ENCODE peak calls at places on chromosome 19, in five cellular contexts. P is GM12878, H is HepG2, S is K562, L is H1. B is an unnamed sample.
A peak's percentile ranks its signal among the peaks of the same experiment; 100 is the strongest.

GRCh38 chr19:10086032-10086903 is at the start of gene SHFL:
- DNase-seq in P (no peak), H (peak; percentile 40), S (peak; percentile 94), L (no peak), B (no peak)

GRCh38 chr19:3007975-3008374 is 21.1 kb downstream of the TLE2 start:
- DNase-seq in P (no peak), H (no peak), S (no peak), L (no peak), B (no peak)

GRCh38 chr19:38932425-38933179 is 1.9 kb downstream of the MRPS12 start:
- DNase-seq in P (no peak), H (peak; percentile 63), S (peak; percentile 32), L (no peak), B (peak; percentile 26)

GRCh38 chr19:38900816-38901215 is 1.0 kb downstream of the NFKBIB start:
- DNase-seq in P (no peak), H (no peak), S (no peak), L (no peak), B (no peak)

GRCh38 chr19:7652061-7652641 is 15.2 kb downstream of the STXBP2 start:
- DNase-seq in P (peak; percentile 48), H (peak; percentile 96), S (peak; percentile 79), L (peak; percentile 49), B (peak; percentile 74)

GRCh38 chr19:44749318-44749717 is 810 bp downstream of the BCL3 start:
- DNase-seq in P (no peak), H (no peak), S (no peak), L (no peak), B (no peak)

GRCh38 chr19:42149447-42150202 is 17.4 kb upstream of the POU2F2 start:
- DNase-seq in P (no peak), H (no peak), S (no peak), L (no peak), B (no peak)

GRCh38 chr19:7928741-7929701 is 3.1 kb upstream of the CTXN1 start:
- DNase-seq in P (no peak), H (peak; percentile 53), S (peak; percentile 72), L (no peak), B (no peak)

GRCh38 chr19:42079886-42080763 is 4.2 kb downstream of the ZNF574 start:
- DNase-seq in P (no peak), H (no peak), S (no peak), L (no peak), B (no peak)

GRCh38 chr19:46621191-46622117 is 3.4 kb downstream of the PTGIR start:
- DNase-seq in P (no peak), H (no peak), S (no peak), L (no peak), B (no peak)

GRCh38 chr19:3320853-3321252 is 45.5 kb upstream of the NFIC start:
- DNase-seq in P (no peak), H (no peak), S (peak; percentile 4), L (no peak), B (no peak)

GRCh38 chr19:52307275-52307674 is 10.3 kb downstream of the ZNF480 start:
- DNase-seq in P (no peak), H (no peak), S (no peak), L (no peak), B (peak; percentile 7)

GRCh38 chr19:6556480-6556879 is 25.7 kb downstream of the TNFSF9 start:
- DNase-seq in P (peak; percentile 71), H (no peak), S (no peak), L (no peak), B (no peak)

GRCh38 chr19:6728346-6728745 is 7.9 kb upstream of the C3 start:
- DNase-seq in P (no peak), H (no peak), S (no peak), L (no peak), B (no peak)

GRCh38 chr19:6103894-6104293 is 6.4 kb downstream of the RFX2 start:
- DNase-seq in P (no peak), H (no peak), S (no peak), L (no peak), B (no peak)

GRCh38 chr19:17001603-17002183 is 24.9 kb downstream of the CPAMD8 start:
- DNase-seq in P (no peak), H (no peak), S (peak; percentile 46), L (no peak), B (no peak)

GRCh38 chr19:15680478-15680877 is 7.6 kb downstream of the CYP4F12 start:
- DNase-seq in P (no peak), H (no peak), S (no peak), L (no peak), B (no peak)

GRCh38 chr19:15683411-15683810 is 10.5 kb downstream of the CYP4F12 start:
- DNase-seq in P (no peak), H (no peak), S (no peak), L (no peak), B (no peak)

GRCh38 chr19:15679089-15679488 is 6.2 kb downstream of the CYP4F12 start:
- DNase-seq in P (no peak), H (no peak), S (no peak), L (no peak), B (no peak)

GRCh38 chr19:15680923-15681322 is 8.0 kb downstream of the CYP4F12 start:
- DNase-seq in P (no peak), H (peak; percentile 79), S (no peak), L (no peak), B (no peak)

DNA sequence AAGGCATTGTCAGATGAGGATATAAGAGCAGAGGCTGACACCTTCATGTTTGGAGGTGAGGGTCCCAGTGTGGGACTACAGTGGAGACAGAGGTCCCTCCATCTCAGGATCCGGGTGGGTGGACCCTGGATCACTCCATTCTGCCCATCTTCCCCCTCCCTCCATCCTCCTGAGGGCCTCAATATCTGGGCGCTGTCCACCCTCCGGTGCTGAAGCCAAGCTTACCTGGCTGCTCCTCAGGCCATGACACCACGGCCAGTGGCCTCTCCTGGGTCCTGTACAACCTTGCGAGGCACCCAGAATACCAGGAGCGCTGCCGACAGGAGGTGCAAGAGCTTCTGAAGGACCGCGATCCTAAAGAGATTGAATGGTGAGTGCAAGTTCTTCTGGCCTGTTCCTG is 11.9 kb downstream of the CYP4F12 start:
- DNase-seq in P (no peak), H (no peak), S (peak; percentile 50), L (no peak), B (no peak)
- TF ChIP-seq CEBPB in P (no peak), H (no peak), S (no peak), L (no peak), B (no peak)

GRCh38 chr19:19492026-19492610 is 23.2 kb downstream of the TSSK6 start:
- DNase-seq in P (no peak), H (no peak), S (no peak), L (no peak), B (no peak)
- H3K79me2 ChIP-seq in P (peaks cover 9% of the 10 kb centered on the region), H (peaks cover 6% of the 10 kb centered on the region), S (peaks cover 70% of the 10 kb centered on the region), L (no peaks in the 10 kb centered on the region), B (peaks cover 89% of the 10 kb centered on the region)

GRCh38 chr19:1540353-1540925 is 16.6 kb downstream of the PLK5 start:
- DNase-seq in P (no peak), H (no peak), S (no peak), L (no peak), B (no peak)
- TF ChIP-seq RAD21 in P (no peak), H (no peak), S (no peak), L (no peak), B (no peak)

GRCh38 chr19:4521170-4521887 is 3.0 kb upstream of the PLIN4 start:
- DNase-seq in P (no peak), H (peak; percentile 60), S (no peak), L (no peak), B (no peak)

GRCh38 chr19:4519172-4519496 is 848 bp upstream of the PLIN4 start:
- DNase-seq in P (no peak), H (no peak), S (no peak), L (no peak), B (no peak)

GRCh38 chr19:4517451-4518057 is 732 bp downstream of the PLIN4 start:
- DNase-seq in P (no peak), H (no peak), S (no peak), L (no peak), B (no peak)

GRCh38 chr19:4518345-4519171 is at the start of gene PLIN4:
- DNase-seq in P (no peak), H (peak; percentile 66), S (no peak), L (no peak), B (no peak)

GRCh38 chr19:4519521-4520277 is 1.4 kb upstream of the PLIN4 start:
- DNase-seq in P (no peak), H (no peak), S (no peak), L (no peak), B (no peak)
- TF ChIP-seq CEBPB in P (no peak), H (no peak), S (no peak), L (no peak), B (no peak)

DNA sequence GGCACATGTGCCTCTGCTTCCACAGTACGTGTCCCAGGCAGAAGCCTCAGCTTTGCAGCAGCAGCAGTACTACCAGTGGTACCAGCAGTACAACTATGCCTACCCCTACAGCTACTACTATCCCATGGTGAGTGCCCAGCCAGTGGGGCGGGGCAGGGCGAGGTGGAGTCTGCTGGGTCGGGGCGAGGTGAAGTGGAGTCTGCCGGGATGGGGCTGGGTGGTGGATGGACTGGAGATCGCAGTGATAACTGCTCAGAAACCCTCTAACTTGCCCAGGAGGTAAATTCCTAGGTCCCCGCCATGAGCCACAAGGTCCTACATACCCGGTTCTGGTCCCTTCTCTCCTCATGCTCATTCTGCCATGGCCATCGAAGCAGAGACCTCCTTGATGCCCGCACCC is 3.6 kb downstream of the LENG8 start:
- DNase-seq in P (no peak), H (no peak), S (no peak), L (no peak), B (no peak)
- H3K79me2 ChIP-seq in P (peaks cover 46% of the 10 kb centered on the region), H (peaks cover 43% of the 10 kb centered on the region), S (peaks cover 67% of the 10 kb centered on the region), L (peaks cover 16% of the 10 kb centered on the region), B (peaks cover 96% of the 10 kb centered on the region)

DNA sequence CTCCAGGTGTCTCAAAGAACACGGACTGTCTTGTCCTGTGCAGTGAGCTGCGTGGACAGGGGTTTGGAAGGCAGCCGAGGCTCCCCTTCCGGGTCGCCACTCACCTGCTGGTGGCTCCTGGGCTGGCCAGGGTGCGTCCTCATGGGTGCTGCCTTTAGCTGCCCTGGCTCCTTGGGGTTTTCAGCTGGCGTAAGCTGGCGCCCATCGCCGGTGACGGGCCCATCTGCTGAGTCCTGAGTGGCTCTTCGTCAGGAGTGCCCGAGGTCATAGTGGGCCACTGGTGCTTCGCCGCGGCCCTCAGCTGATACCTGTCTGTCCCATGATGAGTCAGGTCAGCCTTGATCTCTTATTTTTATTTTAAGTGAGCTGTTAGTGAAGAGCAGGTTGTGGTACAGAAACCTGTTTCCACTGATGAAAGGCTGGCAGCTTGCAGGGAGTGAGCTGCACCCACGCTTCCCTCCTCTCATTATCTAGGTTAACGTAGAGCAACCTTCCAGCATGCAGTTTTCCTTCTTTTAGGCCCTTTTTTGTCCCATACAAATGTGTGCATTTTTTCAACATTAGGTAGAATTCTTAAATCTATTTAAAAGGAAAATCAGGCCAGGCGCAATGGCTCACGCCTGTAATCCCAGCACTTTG is 18.4 kb downstream of the EPN1 start:
- DNase-seq in P (no peak), H (no peak), S (no peak), L (no peak), B (no peak)
- TF ChIP-seq RAD21 in P (no peak), H (no peak), S (no peak), L (no peak), B (no peak)

GRCh38 chr19:18427752-18428131 is 8.5 kb downstream of the SSBP4 start:
- DNase-seq in P (no peak), H (no peak), S (no peak), L (no peak), B (no peak)

GRCh38 chr19:18427080-18427751 is 8.0 kb downstream of the SSBP4 start:
- DNase-seq in P (no peak), H (no peak), S (no peak), L (no peak), B (no peak)

GRCh38 chr19:18429717-18430416 is 8.1 kb downstream of the ISYNA1 start:
- DNase-seq in P (no peak), H (no peak), S (no peak), L (no peak), B (no peak)

GRCh38 chr19:18428837-18429674 is 8.9 kb downstream of the ISYNA1 start:
- DNase-seq in P (no peak), H (no peak), S (peak; percentile 84), L (no peak), B (no peak)

GRCh38 chr19:18428173-18428836 is 9.1 kb downstream of the SSBP4 start:
- DNase-seq in P (no peak), H (no peak), S (no peak), L (no peak), B (no peak)
- TF ChIP-seq CEBPB in P (no peak), H (no peak), S (no peak), L (no peak), B (no peak)